ENCODE peak calls at places on chromosomes 13 and 19, in ten cellular contexts. One of them, this sample, is unnamed.

GRCh38 chr19:4694211-4694987 is 24.3 kb upstream of the MYDGF start:
- DNase-seq in endodermal cell: no peak
- DNase-seq in epithelial cell of proximal tubule: peak; percentile 33
- DNase-seq in tibial nerve: no peak
- DNase-seq in CD8-positive, alpha-beta T cell: no peak
- DNase-seq in neural progenitor cell: no peak
- DNase-seq in dorsolateral prefrontal cortex: peak; percentile 75
- DNase-seq in Caco-2: no peak
- DNase-seq in ovary: no peak
- DNase-seq in endothelial cell of umbilical vein: peak; percentile 78
- DNase-seq in this sample: peak; percentile 60

GRCh38 chr19:46481947-46482346 is 10.6 kb upstream of the PNMA8A start:
- DNase-seq in tibial nerve: no peak
- DNase-seq in epithelial cell of proximal tubule: no peak
- DNase-seq in ovary: no peak
- DNase-seq in CD8-positive, alpha-beta T cell: no peak
- DNase-seq in endothelial cell of umbilical vein: no peak
- DNase-seq in neural progenitor cell: no peak
- DNase-seq in Caco-2: no peak
- DNase-seq in endodermal cell: no peak
- DNase-seq in dorsolateral prefrontal cortex: no peak
- DNase-seq in this sample: no peak

GRCh38 chr19:5893907-5894703 is 9.5 kb downstream of the NDUFA11 start:
- DNase-seq in endodermal cell: no peak
- DNase-seq in ovary: no peak
- DNase-seq in neural progenitor cell: no peak
- DNase-seq in Caco-2: no peak
- DNase-seq in tibial nerve: no peak
- DNase-seq in epithelial cell of proximal tubule: no peak
- DNase-seq in endothelial cell of umbilical vein: peak; percentile 51
- DNase-seq in CD8-positive, alpha-beta T cell: no peak
- DNase-seq in dorsolateral prefrontal cortex: no peak
- DNase-seq in this sample: no peak

GRCh38 chr19:43425567-43426392 is 11.1 kb downstream of the TEX101 start:
- DNase-seq in endothelial cell of umbilical vein: no peak
- DNase-seq in neural progenitor cell: peak; percentile 41
- DNase-seq in Caco-2: no peak
- DNase-seq in ovary: no peak
- DNase-seq in tibial nerve: no peak
- DNase-seq in CD8-positive, alpha-beta T cell: no peak
- DNase-seq in endodermal cell: peak; percentile 51
- DNase-seq in epithelial cell of proximal tubule: peak; percentile 6
- DNase-seq in dorsolateral prefrontal cortex: no peak
- DNase-seq in this sample: no peak

GRCh38 chr19:3443840-3444694 is 36.3 kb downstream of the SMIM24 start:
- DNase-seq in neural progenitor cell: peak; percentile 91
- DNase-seq in CD8-positive, alpha-beta T cell: no peak
- DNase-seq in Caco-2: no peak
- DNase-seq in endothelial cell of umbilical vein: peak; percentile 70
- DNase-seq in epithelial cell of proximal tubule: no peak
- DNase-seq in endodermal cell: peak; percentile 91
- DNase-seq in dorsolateral prefrontal cortex: no peak
- DNase-seq in tibial nerve: no peak
- DNase-seq in ovary: no peak
- DNase-seq in this sample: no peak

GRCh38 chr13:73937420-73937819 is 196.8 kb downstream of the KLF12 start:
- DNase-seq in CD8-positive, alpha-beta T cell: no peak
- DNase-seq in endothelial cell of umbilical vein: no peak
- DNase-seq in Caco-2: no peak
- DNase-seq in endodermal cell: no peak
- DNase-seq in epithelial cell of proximal tubule: no peak
- DNase-seq in dorsolateral prefrontal cortex: no peak
- DNase-seq in tibial nerve: no peak
- DNase-seq in ovary: no peak
- DNase-seq in neural progenitor cell: no peak
- DNase-seq in this sample: no peak

GRCh38 chr19:38134538-38135149 is 89.4 kb downstream of the DPF1 start:
- DNase-seq in ovary: no peak
- DNase-seq in Caco-2: no peak
- DNase-seq in epithelial cell of proximal tubule: no peak
- DNase-seq in endodermal cell: peak; percentile 83
- DNase-seq in dorsolateral prefrontal cortex: no peak
- DNase-seq in endothelial cell of umbilical vein: peak; percentile 28
- DNase-seq in tibial nerve: no peak
- DNase-seq in CD8-positive, alpha-beta T cell: peak; percentile 32
- DNase-seq in neural progenitor cell: peak; percentile 78
- DNase-seq in this sample: no peak

GRCh38 chr13:36130542-36131214 is 504 bp downstream of the DCLK1 start:
- DNase-seq in epithelial cell of proximal tubule: no peak
- DNase-seq in endothelial cell of umbilical vein: no peak
- DNase-seq in dorsolateral prefrontal cortex: no peak
- DNase-seq in CD8-positive, alpha-beta T cell: no peak
- DNase-seq in neural progenitor cell: peak; percentile 76
- DNase-seq in endodermal cell: peak; percentile 85
- DNase-seq in tibial nerve: no peak
- DNase-seq in Caco-2: no peak
- DNase-seq in ovary: peak; percentile 35
- DNase-seq in this sample: no peak

DNA sequence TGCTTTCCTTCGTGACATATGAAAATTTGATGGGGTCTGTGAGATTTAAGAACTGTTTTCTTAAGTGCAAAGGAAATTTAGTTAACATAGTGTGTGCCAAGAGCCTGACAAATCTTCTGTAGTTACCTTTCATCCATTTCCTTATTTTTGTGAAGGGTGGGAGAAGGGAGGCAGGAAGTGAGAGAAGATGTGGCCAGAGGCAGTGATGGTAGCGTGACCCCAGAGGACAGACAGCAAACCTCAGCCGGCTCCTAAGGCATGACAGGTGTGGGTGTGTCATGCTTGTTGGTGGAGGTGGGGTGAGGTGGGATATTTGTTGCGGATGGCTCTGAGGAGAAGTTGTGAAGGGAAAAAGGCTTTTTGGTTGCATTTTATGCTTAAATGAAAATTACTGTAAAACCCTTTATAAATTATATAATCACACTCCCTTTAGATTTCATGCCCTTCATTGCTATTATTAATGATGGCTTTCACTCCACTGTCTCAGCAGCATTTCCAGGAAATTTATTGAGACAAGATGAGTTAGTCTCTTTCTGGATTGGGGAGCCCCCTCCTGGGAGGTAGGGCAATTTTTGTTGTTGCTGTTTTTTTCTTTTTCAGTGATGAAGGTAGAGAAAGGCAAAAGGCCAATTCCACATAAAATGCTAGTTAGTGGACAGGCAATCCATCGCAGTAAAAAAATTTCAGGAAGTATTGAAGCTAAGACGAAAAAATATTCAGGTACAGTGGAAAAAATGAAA is 80.0 kb downstream of the TEX26 start:
- DNase-seq in Caco-2: no peak
- DNase-seq in epithelial cell of proximal tubule: no peak
- DNase-seq in neural progenitor cell: peak; percentile 22
- DNase-seq in endothelial cell of umbilical vein: peak; percentile 31
- DNase-seq in CD8-positive, alpha-beta T cell: no peak
- DNase-seq in tibial nerve: no peak
- DNase-seq in endodermal cell: peak; percentile 57
- DNase-seq in dorsolateral prefrontal cortex: no peak
- DNase-seq in ovary: no peak
- DNase-seq in this sample: no peak
- TF ChIP-seq CTCF in Caco-2: peak; percentile 24
- TF ChIP-seq CTCF in epithelial cell of proximal tubule: peak; percentile 65
- TF ChIP-seq CTCF in neural progenitor cell: peak; percentile 50
- TF ChIP-seq CTCF in endothelial cell of umbilical vein: no peak
- TF ChIP-seq CTCF in CD8-positive, alpha-beta T cell: no peak
- TF ChIP-seq CTCF in tibial nerve: no peak
- TF ChIP-seq CTCF in endodermal cell: peak; percentile 67
- TF ChIP-seq CTCF in dorsolateral prefrontal cortex: no peak
- TF ChIP-seq CTCF in ovary: peak; percentile 38
- TF ChIP-seq CTCF in this sample: peak; percentile 52

GRCh38 chr13:20492641-20493040 is 33.0 kb downstream of the CRYL1 start:
- DNase-seq in neural progenitor cell: peak; percentile 41
- DNase-seq in endothelial cell of umbilical vein: peak; percentile 40
- DNase-seq in CD8-positive, alpha-beta T cell: peak; percentile 26
- DNase-seq in ovary: no peak
- DNase-seq in tibial nerve: no peak
- DNase-seq in epithelial cell of proximal tubule: peak; percentile 19
- DNase-seq in Caco-2: peak; percentile 53
- DNase-seq in dorsolateral prefrontal cortex: no peak
- DNase-seq in endodermal cell: peak; percentile 77
- DNase-seq in this sample: no peak

GRCh38 chr13:20497376-20497775 is 28.3 kb downstream of the CRYL1 start:
- DNase-seq in epithelial cell of proximal tubule: no peak
- DNase-seq in tibial nerve: no peak
- DNase-seq in Caco-2: no peak
- DNase-seq in CD8-positive, alpha-beta T cell: no peak
- DNase-seq in endothelial cell of umbilical vein: no peak
- DNase-seq in dorsolateral prefrontal cortex: no peak
- DNase-seq in ovary: no peak
- DNase-seq in endodermal cell: no peak
- DNase-seq in neural progenitor cell: no peak
- DNase-seq in this sample: no peak

GRCh38 chr13:20498129-20498528 is 27.5 kb downstream of the CRYL1 start:
- DNase-seq in epithelial cell of proximal tubule: no peak
- DNase-seq in neural progenitor cell: no peak
- DNase-seq in dorsolateral prefrontal cortex: no peak
- DNase-seq in tibial nerve: no peak
- DNase-seq in endodermal cell: no peak
- DNase-seq in endothelial cell of umbilical vein: no peak
- DNase-seq in Caco-2: no peak
- DNase-seq in ovary: no peak
- DNase-seq in CD8-positive, alpha-beta T cell: no peak
- DNase-seq in this sample: no peak

GRCh38 chr13:20494656-20495055 is 31.0 kb downstream of the CRYL1 start:
- DNase-seq in neural progenitor cell: no peak
- DNase-seq in tibial nerve: no peak
- DNase-seq in endothelial cell of umbilical vein: no peak
- DNase-seq in CD8-positive, alpha-beta T cell: no peak
- DNase-seq in endodermal cell: no peak
- DNase-seq in Caco-2: no peak
- DNase-seq in dorsolateral prefrontal cortex: no peak
- DNase-seq in epithelial cell of proximal tubule: no peak
- DNase-seq in ovary: no peak
- DNase-seq in this sample: no peak

DNA sequence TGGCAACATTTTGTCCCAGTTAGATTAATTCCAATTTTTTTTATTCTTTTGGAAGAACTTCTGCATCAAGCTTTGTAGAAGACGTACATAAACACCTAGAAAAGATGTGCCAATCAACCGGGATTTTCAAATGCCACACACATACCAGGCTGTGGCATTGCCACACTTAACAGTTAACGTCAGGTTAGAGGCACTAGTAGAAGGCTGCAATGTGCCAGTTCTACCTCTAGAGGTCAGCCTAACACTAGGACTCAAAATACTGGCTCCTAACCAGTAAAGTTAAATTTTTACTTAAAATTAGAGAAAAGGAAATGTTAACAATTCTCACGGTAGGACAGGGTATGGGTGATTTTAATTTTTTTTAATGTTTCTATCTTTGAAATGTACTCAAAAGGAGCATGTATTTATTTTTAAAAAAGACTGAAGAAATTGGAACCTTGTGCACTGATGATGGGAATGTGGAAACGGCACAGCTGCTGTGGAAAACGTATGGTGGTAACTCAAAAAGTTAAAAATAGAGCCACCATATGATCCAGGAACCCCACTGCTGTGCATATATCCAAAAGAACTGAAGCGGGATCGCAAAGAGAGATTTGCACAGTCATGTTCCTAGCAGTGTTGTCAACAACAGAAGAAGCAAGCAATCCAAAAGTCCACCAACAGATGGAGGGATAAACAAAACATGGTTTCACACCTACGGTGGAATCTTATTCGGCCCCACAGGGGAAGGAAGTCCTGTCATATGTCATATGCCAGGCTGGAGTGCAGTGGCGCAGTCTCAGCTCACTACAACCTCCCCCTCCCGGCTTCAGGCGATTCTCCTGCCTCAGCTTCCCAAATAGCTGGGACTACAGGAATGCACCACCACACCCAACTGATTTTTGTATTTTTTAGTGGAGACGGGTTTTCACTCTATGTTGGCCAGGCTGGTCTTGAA is 30.3 kb downstream of the CRYL1 start:
- DNase-seq in ovary: peak; percentile 53
- DNase-seq in tibial nerve: peak; percentile 63
- DNase-seq in endodermal cell: peak; percentile 83
- DNase-seq in dorsolateral prefrontal cortex: peak; percentile 73
- DNase-seq in Caco-2: peak; percentile 53
- DNase-seq in CD8-positive, alpha-beta T cell: peak; percentile 69
- DNase-seq in epithelial cell of proximal tubule: peak; percentile 50
- DNase-seq in endothelial cell of umbilical vein: peak; percentile 76
- DNase-seq in neural progenitor cell: peak; percentile 69
- DNase-seq in this sample: peak; percentile 24
- H3K4me3 ChIP-seq in ovary: no peak overlapping the region
- H3K4me3 ChIP-seq in tibial nerve: no peak overlapping the region
- H3K4me3 ChIP-seq in endodermal cell: no peak overlapping the region
- H3K4me3 ChIP-seq in dorsolateral prefrontal cortex: peak overlapping the region; percentile 28
- H3K4me3 ChIP-seq in Caco-2: no peak overlapping the region
- H3K4me3 ChIP-seq in CD8-positive, alpha-beta T cell: no peak overlapping the region
- H3K4me3 ChIP-seq in epithelial cell of proximal tubule: no peak overlapping the region
- H3K4me3 ChIP-seq in endothelial cell of umbilical vein: no peak overlapping the region
- H3K4me3 ChIP-seq in neural progenitor cell: no peak overlapping the region
- H3K4me3 ChIP-seq in this sample: peak overlapping the region; percentile 4

GRCh38 chr19:10334340-10335148 is 1.2 kb upstream of the RAVER1 start:
- DNase-seq in endothelial cell of umbilical vein: peak; percentile 98
- DNase-seq in endodermal cell: peak; percentile 99
- DNase-seq in ovary: peak; percentile 96
- DNase-seq in neural progenitor cell: peak; percentile 93
- DNase-seq in Caco-2: peak; percentile 95
- DNase-seq in tibial nerve: peak; percentile 92
- DNase-seq in CD8-positive, alpha-beta T cell: peak; percentile 28
- DNase-seq in dorsolateral prefrontal cortex: peak; percentile 71
- DNase-seq in epithelial cell of proximal tubule: peak; percentile 53
- DNase-seq in this sample: peak; percentile 50
- TF ChIP-seq CTCF in endothelial cell of umbilical vein: no peak
- TF ChIP-seq CTCF in endodermal cell: peak; percentile 46
- TF ChIP-seq CTCF in ovary: no peak
- TF ChIP-seq CTCF in neural progenitor cell: peak; percentile 24
- TF ChIP-seq CTCF in Caco-2: no peak
- TF ChIP-seq CTCF in tibial nerve: no peak
- TF ChIP-seq CTCF in CD8-positive, alpha-beta T cell: no peak
- TF ChIP-seq CTCF in dorsolateral prefrontal cortex: no peak
- TF ChIP-seq CTCF in epithelial cell of proximal tubule: peak; percentile 17
- TF ChIP-seq CTCF in this sample: peak; percentile 33

DNA sequence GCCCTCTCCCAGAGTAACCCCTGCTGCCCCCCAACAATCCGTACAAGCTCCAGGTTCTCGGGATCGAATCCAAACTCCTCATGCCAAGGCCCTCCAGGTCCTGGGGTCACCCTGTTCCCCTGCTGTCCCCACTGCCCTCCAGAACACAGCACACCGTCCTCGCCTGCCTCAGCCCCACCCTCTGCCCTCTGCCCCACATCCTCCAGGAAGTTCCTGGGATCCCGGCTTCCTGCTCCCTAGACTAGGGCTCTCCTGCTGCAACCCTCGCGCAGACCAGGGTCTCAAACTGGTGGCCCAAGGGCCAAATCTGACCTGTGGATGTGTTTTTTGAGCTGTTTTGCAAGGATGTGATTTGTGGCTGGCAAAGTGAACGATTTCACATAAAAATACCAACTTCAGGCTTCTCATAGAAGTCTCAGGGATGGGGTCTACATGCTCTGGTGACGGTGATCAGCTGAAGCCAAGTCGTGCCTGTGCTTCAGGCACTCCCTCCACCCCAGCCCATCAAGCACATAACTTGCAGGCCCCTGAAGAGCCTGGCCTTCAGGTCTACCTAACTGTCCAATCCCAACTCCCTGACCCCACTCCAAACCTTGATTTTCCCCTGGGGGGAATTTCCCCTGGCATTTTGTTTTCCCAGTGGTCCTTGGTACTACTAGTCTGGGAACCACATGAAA is 1.8 kb downstream of the RABAC1 start:
- DNase-seq in neural progenitor cell: no peak
- DNase-seq in epithelial cell of proximal tubule: no peak
- DNase-seq in ovary: no peak
- DNase-seq in endodermal cell: no peak
- DNase-seq in tibial nerve: no peak
- DNase-seq in endothelial cell of umbilical vein: no peak
- DNase-seq in Caco-2: no peak
- DNase-seq in CD8-positive, alpha-beta T cell: no peak
- DNase-seq in dorsolateral prefrontal cortex: no peak
- DNase-seq in this sample: no peak
- H3K4me3 ChIP-seq in neural progenitor cell: no peak overlapping the region
- H3K4me3 ChIP-seq in epithelial cell of proximal tubule: peak overlapping the region; percentile 25
- H3K4me3 ChIP-seq in ovary: no peak overlapping the region
- H3K4me3 ChIP-seq in endodermal cell: no peak overlapping the region
- H3K4me3 ChIP-seq in tibial nerve: no peak overlapping the region
- H3K4me3 ChIP-seq in endothelial cell of umbilical vein: no peak overlapping the region
- H3K4me3 ChIP-seq in Caco-2: no peak overlapping the region
- H3K4me3 ChIP-seq in CD8-positive, alpha-beta T cell: no peak overlapping the region
- H3K4me3 ChIP-seq in dorsolateral prefrontal cortex: peak overlapping the region; percentile 96
- H3K4me3 ChIP-seq in this sample: peak overlapping the region; percentile 98

This sample was measured in AG04449.